ENCODE peak calls at places on chromosomes 13 and 19, in ten cellular contexts. J is activated CD8-positive, alpha-beta T cell treated with anti-CD3 and anti-CD28 coated beads for 36 hours; D is lung; F is Caco-2; H is AG09319; I is suprapubic skin; E is lower lobe of right lung; G is ascending aorta; R is AG09309; T is esophagus squamous epithelium. U is an unnamed sample.

GRCh38 chr19:50565984-50566903 is 2.0 kb downstream of the LRRC4B start:
- DNase-seq in J (peak; percentile 58), D (no peak), F (no peak), H (no peak), I (no peak), E (no peak), G (no peak), R (no peak), T (no peak), U (no peak)

GRCh38 chr19:14116525-14116917 is 1.0 kb downstream of the PRKACA start:
- DNase-seq in J (no peak), D (no peak), F (no peak), H (no peak), I (no peak), E (no peak), G (no peak), R (no peak), T (no peak), U (no peak)

GRCh38 chr19:9878511-9879196 is 43.5 kb downstream of the PIN1 start:
- DNase-seq in J (no peak), D (no peak), F (no peak), H (no peak), I (no peak), E (no peak), G (no peak), R (no peak), T (no peak), U (no peak)

GRCh38 chr13:85698236-85698635 is 101.0 kb downstream of the SLITRK6 start:
- DNase-seq in J (no peak), D (no peak), F (no peak), H (no peak), I (no peak), E (no peak), G (no peak), R (no peak), T (no peak), U (no peak)

GRCh38 chr19:50008532-50008931 is 16.6 kb downstream of the VRK3 start:
- DNase-seq in J (peak; percentile 38), D (no peak), F (no peak), H (no peak), I (no peak), E (no peak), G (no peak), R (no peak), T (no peak), U (no peak)

GRCh38 chr13:110236831-110237261 is 70.1 kb downstream of the COL4A1 start:
- DNase-seq in J (no peak), D (no peak), F (no peak), H (no peak), I (no peak), E (no peak), G (peak; percentile 80), R (no peak), T (no peak), U (no peak)

GRCh38 chr19:14582894-14583340 is at the start of gene CLEC17A:
- DNase-seq in J (no peak), D (no peak), F (no peak), H (no peak), I (no peak), E (no peak), G (no peak), R (no peak), T (no peak), U (no peak)

GRCh38 chr19:33497151-33497777 is 24.3 kb downstream of the PEPD start:
- DNase-seq in J (no peak), D (no peak), F (no peak), H (no peak), I (peak; percentile 50), E (peak; percentile 19), G (no peak), R (no peak), T (no peak), U (no peak)

GRCh38 chr13:33433316-33433715 is 147.8 kb upstream of the STARD13 start:
- DNase-seq in J (no peak), D (no peak), F (no peak), H (no peak), I (no peak), E (no peak), G (no peak), R (no peak), T (no peak), U (no peak)

GRCh38 chr13:33441015-33441414 is 155.5 kb upstream of the STARD13 start:
- DNase-seq in J (no peak), D (no peak), F (no peak), H (no peak), I (no peak), E (no peak), G (no peak), R (no peak), T (no peak), U (no peak)

GRCh38 chr13:33434676-33435075 is 149.1 kb upstream of the STARD13 start:
- DNase-seq in J (no peak), D (no peak), F (no peak), H (no peak), I (no peak), E (no peak), G (no peak), R (no peak), T (no peak), U (no peak)

DNA sequence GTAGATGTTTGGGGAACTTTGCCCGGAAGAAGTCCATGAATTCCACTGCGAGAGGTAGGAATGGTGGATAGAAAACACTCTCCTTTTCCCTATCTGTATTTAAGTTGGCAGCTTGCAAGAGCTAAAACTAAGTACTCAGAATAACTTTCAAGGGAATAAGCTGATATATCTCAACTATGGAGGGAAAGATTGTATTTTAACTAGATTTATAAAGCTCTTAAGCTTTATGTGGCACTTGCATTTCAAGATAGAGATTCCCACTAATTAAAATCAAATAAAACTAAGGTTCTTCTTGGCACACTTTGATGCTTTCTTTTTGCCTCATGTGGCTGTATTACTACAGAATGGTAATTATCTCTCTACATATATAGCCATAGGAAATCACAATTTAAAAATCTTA is 149.7 kb upstream of the STARD13 start:
- DNase-seq in J (no peak), D (no peak), F (no peak), H (no peak), I (no peak), E (no peak), G (no peak), R (no peak), T (no peak), U (no peak)
- TF ChIP-seq CTCF in J (no peak), D (no peak), F (no peak), H (no peak), I (no peak), E (no peak), G (no peak), R (no peak), T (no peak), U (no peak)

GRCh38 chr19:1616396-1616795 is 11.1 kb upstream of the UQCR11 start:
- DNase-seq in J (no peak), D (no peak), F (no peak), H (no peak), I (no peak), E (no peak), G (no peak), R (no peak), T (no peak), U (no peak)

GRCh38 chr19:1616875-1617274 is 11.6 kb upstream of the UQCR11 start:
- DNase-seq in J (peak; percentile 51), D (no peak), F (no peak), H (no peak), I (no peak), E (no peak), G (no peak), R (no peak), T (no peak), U (no peak)

GRCh38 chr19:1619703-1620102 is 14.4 kb upstream of the UQCR11 start:
- DNase-seq in J (no peak), D (no peak), F (no peak), H (no peak), I (no peak), E (no peak), G (no peak), R (no peak), T (no peak), U (no peak)

GRCh38 chr19:1619094-1619439 is 13.8 kb upstream of the UQCR11 start:
- DNase-seq in J (no peak), D (no peak), F (no peak), H (no peak), I (no peak), E (no peak), G (no peak), R (no peak), T (no peak), U (no peak)

DNA sequence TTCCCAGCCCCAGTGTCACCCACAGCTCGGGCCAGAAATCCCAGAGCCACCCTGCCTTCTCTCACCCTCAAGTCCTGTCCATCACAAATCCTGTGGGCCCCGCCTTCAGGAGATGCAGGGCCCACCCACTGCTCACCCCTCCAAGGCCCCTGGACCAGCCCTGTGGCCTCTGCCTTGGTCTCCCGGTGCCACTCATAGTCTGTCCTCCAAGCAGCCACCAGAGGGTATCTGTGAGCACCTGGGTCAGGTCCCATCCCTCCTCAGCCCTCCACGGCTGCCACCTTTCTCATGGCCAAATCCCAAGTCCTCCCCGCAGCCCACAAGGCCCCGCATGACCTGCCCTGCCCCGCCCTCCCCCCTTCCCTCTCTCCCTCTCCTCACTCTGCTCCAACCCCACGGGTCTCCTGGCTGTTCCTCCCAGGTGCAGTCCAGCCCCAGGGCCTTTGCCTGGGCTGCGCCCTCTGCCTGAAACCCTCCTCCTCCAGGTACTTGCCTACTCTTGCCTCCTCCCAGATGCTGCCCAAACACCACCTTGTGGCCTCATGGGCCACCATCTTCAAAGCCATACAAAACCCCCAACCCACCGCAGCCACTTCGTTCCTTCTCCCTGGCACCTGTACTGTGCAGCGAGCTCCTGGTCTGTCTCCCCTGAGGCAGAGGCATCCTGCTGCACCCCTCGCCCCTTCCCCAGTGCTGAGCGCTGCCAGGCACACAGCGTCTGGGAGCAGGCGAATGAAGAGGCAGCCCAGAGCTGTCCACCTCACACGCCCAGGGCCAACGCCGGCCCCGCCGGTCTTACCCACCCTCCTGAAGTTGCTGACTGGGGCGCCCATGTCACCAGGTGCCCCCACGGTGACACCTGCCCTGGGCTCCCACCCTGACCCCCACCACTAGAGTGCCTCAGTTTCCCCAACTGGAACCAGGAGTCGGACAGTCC is 13.2 kb upstream of the UQCR11 start:
- DNase-seq in J (peak; percentile 54), D (no peak), F (peak; percentile 59), H (no peak), I (no peak), E (no peak), G (no peak), R (no peak), T (no peak), U (no peak)
- TF ChIP-seq CTCF in J (peak; percentile 26), D (no peak), F (no peak), H (peak; percentile 22), I (no peak), E (peak; percentile 15), G (peak; percentile 13), R (peak; percentile 45), T (peak; percentile 30), U (peak; percentile 34)

GRCh38 chr19:48303866-48304265 is 21.5 kb upstream of the EMP3 start:
- DNase-seq in J (no peak), D (no peak), F (no peak), H (no peak), I (no peak), E (no peak), G (no peak), R (no peak), T (no peak), U (no peak)

GRCh38 chr19:48311384-48311783 is 14.0 kb upstream of the EMP3 start:
- DNase-seq in J (no peak), D (no peak), F (no peak), H (no peak), I (no peak), E (no peak), G (no peak), R (no peak), T (no peak), U (no peak)

GRCh38 chr19:48303367-48303766 is 22.0 kb upstream of the EMP3 start:
- DNase-seq in J (no peak), D (no peak), F (no peak), H (no peak), I (no peak), E (no peak), G (no peak), R (no peak), T (no peak), U (no peak)

GRCh38 chr19:48310227-48310626 is 15.1 kb upstream of the EMP3 start:
- DNase-seq in J (no peak), D (no peak), F (no peak), H (no peak), I (no peak), E (no peak), G (no peak), R (no peak), T (no peak), U (no peak)

DNA sequence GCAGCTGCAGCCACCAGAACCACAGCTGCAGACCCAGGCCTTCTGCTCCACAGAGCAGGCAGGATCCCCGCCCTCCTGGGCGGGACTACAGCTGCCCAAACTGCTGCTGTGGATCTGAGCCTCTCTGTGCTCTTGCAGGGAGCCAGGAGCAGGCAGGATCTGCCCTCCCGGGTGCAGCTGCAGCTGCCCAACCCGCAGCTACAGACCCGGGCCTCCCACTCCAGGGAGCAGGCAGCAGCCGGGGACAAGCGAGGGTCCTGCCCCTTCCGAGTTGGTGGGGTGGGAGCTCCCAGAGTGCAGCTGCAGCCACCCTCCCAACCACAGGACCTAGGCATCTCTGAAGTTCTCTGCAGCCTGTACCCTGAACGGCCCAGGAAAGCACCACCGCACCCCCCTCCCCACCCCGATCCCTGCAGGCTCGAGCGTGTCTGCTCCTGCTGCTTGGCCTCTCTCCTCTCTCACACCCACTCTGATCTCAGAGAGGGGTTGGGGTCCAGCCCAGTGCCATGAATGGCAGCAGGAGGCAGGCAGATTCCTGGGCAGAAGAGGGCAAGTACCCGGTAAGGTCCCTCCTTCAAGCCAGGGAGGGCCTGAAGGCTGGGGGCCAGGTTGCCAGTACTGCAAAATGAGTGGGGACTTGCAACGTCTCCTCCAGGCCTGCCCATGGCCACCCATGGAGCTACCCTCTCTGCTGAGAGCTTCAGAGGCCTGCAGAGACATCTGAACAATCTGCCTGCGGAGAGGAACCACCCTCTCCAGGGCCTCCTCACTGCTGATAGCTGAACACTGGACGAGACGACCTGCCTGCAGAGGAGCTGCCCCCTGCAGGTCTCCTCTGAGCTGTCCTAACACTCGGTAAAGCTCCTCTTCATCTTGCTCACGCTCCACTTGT is 16.4 kb upstream of the EMP3 start:
- DNase-seq in J (no peak), D (no peak), F (no peak), H (no peak), I (no peak), E (no peak), G (no peak), R (no peak), T (no peak), U (no peak)
- TF ChIP-seq CTCF in J (no peak), D (no peak), F (peak; percentile 11), H (peak; percentile 6), I (no peak), E (no peak), G (no peak), R (peak; percentile 24), T (no peak), U (no peak)

GRCh38 chr13:61410266-61410665 is 5.4 kb downstream of the PCDH20 start:
- DNase-seq in J (no peak), D (no peak), F (no peak), H (no peak), I (no peak), E (no peak), G (no peak), R (no peak), T (no peak), U (no peak)

GRCh38 chr13:61414136-61414535 is 1.5 kb downstream of the PCDH20 start:
- DNase-seq in J (no peak), D (no peak), F (no peak), H (no peak), I (no peak), E (no peak), G (no peak), R (no peak), T (no peak), U (no peak)

GRCh38 chr13:61414686-61415664 is 674 bp downstream of the PCDH20 start:
- DNase-seq in J (no peak), D (peak; percentile 77), F (peak; percentile 44), H (no peak), I (peak; percentile 64), E (peak; percentile 76), G (peak; percentile 76), R (no peak), T (no peak), U (no peak)

GRCh38 chr13:61413572-61413971 is 2.1 kb downstream of the PCDH20 start:
- DNase-seq in J (no peak), D (no peak), F (no peak), H (no peak), I (no peak), E (no peak), G (no peak), R (no peak), T (no peak), U (no peak)

DNA sequence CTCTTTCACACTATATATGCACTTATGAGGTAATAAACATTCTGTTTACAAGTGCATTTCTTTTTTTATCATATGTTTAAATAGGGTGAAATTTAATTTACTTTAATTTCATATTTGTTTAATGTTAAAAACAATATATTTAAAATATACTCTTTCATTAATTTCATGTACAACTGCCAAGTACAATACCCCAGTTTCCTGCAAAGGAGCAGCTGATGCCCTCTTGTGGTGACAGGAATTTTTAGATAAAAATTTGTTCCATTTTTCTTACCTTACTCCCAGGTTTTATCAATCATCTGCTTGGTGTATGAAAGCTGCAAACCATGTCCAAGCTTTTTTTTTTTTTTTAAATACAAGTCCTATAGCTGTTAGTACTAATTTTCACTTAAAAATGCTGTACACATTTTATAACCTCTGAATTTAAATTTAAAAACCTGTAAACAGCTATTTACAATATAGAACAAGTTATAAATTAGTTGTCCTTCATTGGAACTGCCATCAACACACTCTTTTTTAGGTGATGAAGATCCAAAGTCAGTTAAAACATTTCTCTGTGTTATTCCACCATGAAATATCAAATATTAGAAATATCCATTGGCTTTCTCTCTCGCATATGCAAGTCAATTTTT is 4.9 kb downstream of the PCDH20 start:
- DNase-seq in J (no peak), D (no peak), F (no peak), H (no peak), I (no peak), E (no peak), G (no peak), R (no peak), T (no peak), U (no peak)
- TF ChIP-seq CTCF in J (peak; percentile 14), D (no peak), F (peak; percentile 73), H (peak; percentile 24), I (no peak), E (peak; percentile 36), G (peak; percentile 33), R (peak; percentile 29), T (no peak), U (peak; percentile 68)